ENCODE peak calls at places on chromosomes 1 and 21, in seven cellular contexts. One of them, this sample, is unnamed.

GRCh38 chr1:182446033-182446669 is 3.8 kb upstream of the RGSL1 start:
- DNase-seq in astrocyte: peak
- DNase-seq in CD8-positive, alpha-beta memory T cell: no peak
- DNase-seq in iPS DF 6.9: peak
- DNase-seq in endodermal cell: peak
- DNase-seq in kidney epithelial cell: peak
- DNase-seq in prostate gland: no peak
- DNase-seq in this sample: peak

GRCh38 chr1:77888071-77888428 is 374 bp upstream of the NEXN start:
- DNase-seq in astrocyte: peak
- DNase-seq in CD8-positive, alpha-beta memory T cell: no peak
- DNase-seq in iPS DF 6.9: no peak
- DNase-seq in endodermal cell: no peak
- DNase-seq in kidney epithelial cell: no peak
- DNase-seq in prostate gland: no peak
- DNase-seq in this sample: no peak

GRCh38 chr1:88736633-88737248 is 52.7 kb downstream of the PKN2 start:
- DNase-seq in astrocyte: peak
- DNase-seq in CD8-positive, alpha-beta memory T cell: no peak
- DNase-seq in iPS DF 6.9: peak
- DNase-seq in endodermal cell: peak
- DNase-seq in kidney epithelial cell: no peak
- DNase-seq in prostate gland: no peak
- DNase-seq in this sample: peak

GRCh38 chr1:1004780-1005697 is 5.1 kb upstream of the HES4 start:
- DNase-seq in astrocyte: no peak
- DNase-seq in CD8-positive, alpha-beta memory T cell: no peak
- DNase-seq in iPS DF 6.9: no peak
- DNase-seq in endodermal cell: peak
- DNase-seq in kidney epithelial cell: no peak
- DNase-seq in prostate gland: no peak
- DNase-seq in this sample: peak

GRCh38 chr1:227948493-227949260 is 945 bp upstream of the WNT9A start:
- DNase-seq in astrocyte: no peak
- DNase-seq in CD8-positive, alpha-beta memory T cell: no peak
- DNase-seq in iPS DF 6.9: no peak
- DNase-seq in endodermal cell: no peak
- DNase-seq in kidney epithelial cell: no peak
- DNase-seq in prostate gland: no peak
- DNase-seq in this sample: peak

GRCh38 chr1:197076585-197076984 is 9.5 kb upstream of the F13B start:
- DNase-seq in astrocyte: no peak
- DNase-seq in CD8-positive, alpha-beta memory T cell: no peak
- DNase-seq in iPS DF 6.9: no peak
- DNase-seq in endodermal cell: no peak
- DNase-seq in kidney epithelial cell: no peak
- DNase-seq in prostate gland: no peak
- DNase-seq in this sample: no peak

GRCh38 chr1:53084589-53084971 is 22.6 kb downstream of the PODN start:
- DNase-seq in astrocyte: no peak
- DNase-seq in CD8-positive, alpha-beta memory T cell: no peak
- DNase-seq in iPS DF 6.9: no peak
- DNase-seq in endodermal cell: no peak
- DNase-seq in kidney epithelial cell: no peak
- DNase-seq in prostate gland: no peak
- DNase-seq in this sample: no peak

GRCh38 chr1:46613661-46614603 is 2.7 kb downstream of the MOB3C start:
- DNase-seq in astrocyte: peak
- DNase-seq in CD8-positive, alpha-beta memory T cell: peak
- DNase-seq in iPS DF 6.9: peak
- DNase-seq in endodermal cell: peak
- DNase-seq in kidney epithelial cell: no peak
- DNase-seq in prostate gland: peak
- DNase-seq in this sample: peak

GRCh38 chr1:182794802-182795201 is 5.2 kb downstream of the NPL start:
- DNase-seq in astrocyte: no peak
- DNase-seq in CD8-positive, alpha-beta memory T cell: no peak
- DNase-seq in iPS DF 6.9: no peak
- DNase-seq in endodermal cell: no peak
- DNase-seq in kidney epithelial cell: no peak
- DNase-seq in prostate gland: no peak
- DNase-seq in this sample: no peak

GRCh38 chr1:48356901-48357300 is 115.1 kb downstream of the SPATA6 start:
- DNase-seq in astrocyte: no peak
- DNase-seq in CD8-positive, alpha-beta memory T cell: no peak
- DNase-seq in iPS DF 6.9: no peak
- DNase-seq in endodermal cell: no peak
- DNase-seq in kidney epithelial cell: no peak
- DNase-seq in prostate gland: no peak
- DNase-seq in this sample: no peak

GRCh38 chr1:204318324-204318723 is 41.4 kb downstream of the PLEKHA6 start:
- DNase-seq in astrocyte: no peak
- DNase-seq in CD8-positive, alpha-beta memory T cell: no peak
- DNase-seq in iPS DF 6.9: no peak
- DNase-seq in endodermal cell: no peak
- DNase-seq in kidney epithelial cell: no peak
- DNase-seq in prostate gland: no peak
- DNase-seq in this sample: no peak

GRCh38 chr1:99279525-99279924 is 15.2 kb downstream of the PLPPR4 start:
- DNase-seq in astrocyte: no peak
- DNase-seq in CD8-positive, alpha-beta memory T cell: no peak
- DNase-seq in iPS DF 6.9: no peak
- DNase-seq in endodermal cell: peak
- DNase-seq in kidney epithelial cell: no peak
- DNase-seq in prostate gland: no peak
- DNase-seq in this sample: no peak

GRCh38 chr1:22920734-22921451 is 51.8 kb downstream of the LACTBL1 start:
- DNase-seq in astrocyte: no peak
- DNase-seq in CD8-positive, alpha-beta memory T cell: no peak
- DNase-seq in iPS DF 6.9: no peak
- DNase-seq in endodermal cell: no peak
- DNase-seq in kidney epithelial cell: no peak
- DNase-seq in prostate gland: no peak
- DNase-seq in this sample: no peak

GRCh38 chr1:17420361-17420760 is 19.1 kb downstream of the RCC2 start:
- DNase-seq in astrocyte: no peak
- DNase-seq in CD8-positive, alpha-beta memory T cell: no peak
- DNase-seq in iPS DF 6.9: no peak
- DNase-seq in endodermal cell: no peak
- DNase-seq in kidney epithelial cell: no peak
- DNase-seq in prostate gland: no peak
- DNase-seq in this sample: peak

GRCh38 chr1:151620286-151620685 is 8.4 kb downstream of the SNX27 start:
- DNase-seq in astrocyte: no peak
- DNase-seq in CD8-positive, alpha-beta memory T cell: no peak
- DNase-seq in iPS DF 6.9: no peak
- DNase-seq in endodermal cell: no peak
- DNase-seq in kidney epithelial cell: no peak
- DNase-seq in prostate gland: no peak
- DNase-seq in this sample: no peak

GRCh38 chr1:119674835-119675289 is 26.8 kb upstream of the ZNF697 start:
- DNase-seq in astrocyte: peak
- DNase-seq in CD8-positive, alpha-beta memory T cell: no peak
- DNase-seq in iPS DF 6.9: no peak
- DNase-seq in endodermal cell: no peak
- DNase-seq in kidney epithelial cell: no peak
- DNase-seq in prostate gland: no peak
- DNase-seq in this sample: peak

GRCh38 chr1:56068908-56069307 is 510.5 kb downstream of the PLPP3 start:
- DNase-seq in astrocyte: peak
- DNase-seq in CD8-positive, alpha-beta memory T cell: no peak
- DNase-seq in iPS DF 6.9: no peak
- DNase-seq in endodermal cell: no peak
- DNase-seq in kidney epithelial cell: no peak
- DNase-seq in prostate gland: no peak
- DNase-seq in this sample: no peak

GRCh38 chr1:15429701-15430149 is 8.5 kb upstream of the CTRC start:
- DNase-seq in astrocyte: peak
- DNase-seq in CD8-positive, alpha-beta memory T cell: no peak
- DNase-seq in iPS DF 6.9: no peak
- DNase-seq in endodermal cell: no peak
- DNase-seq in kidney epithelial cell: no peak
- DNase-seq in prostate gland: no peak
- DNase-seq in this sample: no peak

GRCh38 chr1:114072246-114072645 is 81.4 kb downstream of the SYT6 start:
- DNase-seq in astrocyte: no peak
- DNase-seq in CD8-positive, alpha-beta memory T cell: no peak
- DNase-seq in iPS DF 6.9: no peak
- DNase-seq in endodermal cell: no peak
- DNase-seq in kidney epithelial cell: no peak
- DNase-seq in prostate gland: no peak
- DNase-seq in this sample: no peak

DNA sequence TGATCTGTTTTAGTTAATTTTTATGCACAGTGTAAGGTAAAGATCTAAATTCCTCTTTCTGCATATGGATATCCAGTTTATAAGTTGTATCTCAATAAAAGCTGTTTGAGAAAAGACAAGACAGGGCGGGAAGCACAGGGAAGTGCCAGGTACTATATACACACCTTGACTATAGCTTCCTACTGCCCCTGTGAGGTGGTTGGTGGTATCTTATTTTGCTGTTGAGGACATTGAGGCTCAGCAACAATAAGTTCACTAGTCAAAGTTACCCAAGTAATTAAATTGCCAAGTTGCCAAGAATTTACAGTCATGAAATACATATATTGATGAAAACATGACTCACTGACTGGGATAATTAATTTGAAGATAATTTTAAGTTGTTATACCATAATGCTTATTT is 109.1 kb downstream of the CD247 start:
- DNase-seq in astrocyte: no peak
- DNase-seq in CD8-positive, alpha-beta memory T cell: no peak
- DNase-seq in iPS DF 6.9: no peak
- DNase-seq in endodermal cell: no peak
- DNase-seq in kidney epithelial cell: no peak
- DNase-seq in prostate gland: no peak
- DNase-seq in this sample: no peak
- H3K4me3 ChIP-seq in astrocyte: no peak
- H3K4me3 ChIP-seq in CD8-positive, alpha-beta memory T cell: no peak
- H3K4me3 ChIP-seq in iPS DF 6.9: no peak
- H3K4me3 ChIP-seq in endodermal cell: no peak
- H3K4me3 ChIP-seq in kidney epithelial cell: no peak
- H3K4me3 ChIP-seq in prostate gland: no peak
- H3K4me3 ChIP-seq in this sample: no peak

GRCh38 chr1:210085359-210085758 is 147.2 kb upstream of the SERTAD4 start:
- DNase-seq in astrocyte: no peak
- DNase-seq in CD8-positive, alpha-beta memory T cell: no peak
- DNase-seq in iPS DF 6.9: no peak
- DNase-seq in endodermal cell: no peak
- DNase-seq in kidney epithelial cell: no peak
- DNase-seq in prostate gland: no peak
- DNase-seq in this sample: no peak
- H3K4me3 ChIP-seq in astrocyte: no peak
- H3K4me3 ChIP-seq in CD8-positive, alpha-beta memory T cell: no peak
- H3K4me3 ChIP-seq in iPS DF 6.9: no peak
- H3K4me3 ChIP-seq in endodermal cell: no peak
- H3K4me3 ChIP-seq in kidney epithelial cell: no peak
- H3K4me3 ChIP-seq in prostate gland: no peak
- H3K4me3 ChIP-seq in this sample: no peak

GRCh38 chr21:46286668-46286982 is 483 bp downstream of the YBEY start:
- DNase-seq in astrocyte: no peak
- DNase-seq in CD8-positive, alpha-beta memory T cell: no peak
- DNase-seq in iPS DF 6.9: no peak
- DNase-seq in endodermal cell: no peak
- DNase-seq in kidney epithelial cell: no peak
- DNase-seq in prostate gland: no peak
- DNase-seq in this sample: no peak

GRCh38 chr21:46289655-46290178 is 3.6 kb downstream of the YBEY start:
- DNase-seq in astrocyte: no peak
- DNase-seq in CD8-positive, alpha-beta memory T cell: no peak
- DNase-seq in iPS DF 6.9: no peak
- DNase-seq in endodermal cell: no peak
- DNase-seq in kidney epithelial cell: no peak
- DNase-seq in prostate gland: no peak
- DNase-seq in this sample: no peak

GRCh38 chr21:46285761-46286667 is at the start of gene YBEY:
- DNase-seq in astrocyte: peak
- DNase-seq in CD8-positive, alpha-beta memory T cell: peak
- DNase-seq in iPS DF 6.9: peak
- DNase-seq in endodermal cell: peak
- DNase-seq in kidney epithelial cell: peak
- DNase-seq in prostate gland: peak
- DNase-seq in this sample: peak

GRCh38 chr21:46285206-46285661 is at the start of gene MCM3AP:
- DNase-seq in astrocyte: no peak
- DNase-seq in CD8-positive, alpha-beta memory T cell: no peak
- DNase-seq in iPS DF 6.9: no peak
- DNase-seq in endodermal cell: no peak
- DNase-seq in kidney epithelial cell: no peak
- DNase-seq in prostate gland: no peak
- DNase-seq in this sample: no peak

DNA sequence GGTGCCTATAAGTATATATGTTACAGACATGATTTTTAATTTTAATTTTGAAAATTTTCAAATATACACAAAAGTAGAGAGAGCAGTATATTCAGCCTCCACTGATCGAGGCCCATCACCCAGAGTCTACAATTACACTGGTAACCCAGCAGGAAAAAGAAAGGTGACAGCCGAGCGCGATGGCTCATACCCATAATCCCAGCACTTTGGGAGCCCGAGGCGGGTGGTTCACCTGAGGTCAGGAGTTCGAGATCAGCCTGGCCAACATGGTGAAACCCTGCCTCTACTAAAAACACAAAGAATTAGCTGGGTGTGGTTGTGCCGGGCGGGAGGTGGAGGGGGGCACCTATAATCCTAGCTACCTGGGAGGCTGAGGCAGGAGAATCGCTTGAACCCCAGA is 1.4 kb downstream of the YBEY start:
- DNase-seq in astrocyte: no peak
- DNase-seq in CD8-positive, alpha-beta memory T cell: no peak
- DNase-seq in iPS DF 6.9: no peak
- DNase-seq in endodermal cell: no peak
- DNase-seq in kidney epithelial cell: no peak
- DNase-seq in prostate gland: no peak
- DNase-seq in this sample: no peak
- H3K4me3 ChIP-seq in astrocyte: peak
- H3K4me3 ChIP-seq in CD8-positive, alpha-beta memory T cell: no peak
- H3K4me3 ChIP-seq in iPS DF 6.9: no peak
- H3K4me3 ChIP-seq in endodermal cell: peak
- H3K4me3 ChIP-seq in kidney epithelial cell: no peak
- H3K4me3 ChIP-seq in prostate gland: no peak
- H3K4me3 ChIP-seq in this sample: no peak

DNA sequence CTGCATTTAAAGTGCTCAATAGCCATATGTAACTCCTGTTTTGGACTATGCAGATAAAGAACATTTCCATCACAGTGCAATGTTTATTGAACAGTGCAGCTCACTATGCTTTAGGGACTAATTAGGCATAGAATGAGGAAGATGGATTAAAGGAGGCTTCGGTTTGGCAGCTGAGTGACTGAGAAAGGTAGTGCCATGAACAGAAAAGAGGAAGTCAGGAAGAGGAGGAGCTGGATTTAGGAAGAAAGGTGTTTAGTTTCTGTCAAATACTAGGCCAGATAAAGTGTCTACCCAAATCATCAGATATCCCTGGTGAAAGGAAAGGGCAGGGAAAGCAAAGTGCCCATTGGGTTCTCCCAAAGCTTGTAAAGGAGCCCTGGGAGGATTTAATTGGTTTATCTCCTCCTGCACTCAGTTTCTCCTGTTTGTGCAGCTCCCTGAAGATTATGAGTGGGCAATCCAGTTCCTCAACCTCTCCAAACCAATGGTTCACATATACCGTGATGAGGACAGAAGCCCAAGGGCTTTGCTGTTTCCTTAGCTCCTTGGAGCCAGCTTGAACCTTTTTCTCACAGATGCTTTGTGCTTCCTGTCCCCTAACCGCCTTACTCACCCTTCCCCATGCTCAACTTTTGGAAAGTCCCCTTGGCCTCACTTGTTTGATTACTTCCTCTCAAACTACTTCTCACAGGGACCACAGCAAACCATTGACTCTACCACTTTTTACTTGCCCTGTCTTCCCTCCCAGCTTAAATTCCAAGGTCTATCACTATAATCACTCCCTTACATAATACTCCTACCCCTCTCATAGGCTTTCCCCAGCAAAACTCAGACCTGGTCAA is 3.5 kb upstream of the RAP1A start:
- DNase-seq in astrocyte: no peak
- DNase-seq in CD8-positive, alpha-beta memory T cell: peak
- DNase-seq in iPS DF 6.9: no peak
- DNase-seq in endodermal cell: no peak
- DNase-seq in kidney epithelial cell: no peak
- DNase-seq in prostate gland: no peak
- DNase-seq in this sample: no peak
- H3K4me3 ChIP-seq in astrocyte: no peak
- H3K4me3 ChIP-seq in CD8-positive, alpha-beta memory T cell: peak
- H3K4me3 ChIP-seq in iPS DF 6.9: no peak
- H3K4me3 ChIP-seq in endodermal cell: no peak
- H3K4me3 ChIP-seq in kidney epithelial cell: no peak
- H3K4me3 ChIP-seq in prostate gland: no peak
- H3K4me3 ChIP-seq in this sample: no peak